ENCODE peak calls at places on chromosomes 3 and 15, in seven cellular contexts. Y is IMR-90, E is uterus, Z is A549, C is foreskin fibroblast, L is AG09309, F is breast epithelium. M is an unnamed sample.

GRCh38 chr3:13491206-13491974 is 11.3 kb downstream of the HDAC11 start:
- DNase-seq in C (no peak), Y (no peak), L (no peak), Z (no peak), F (no peak), E (no peak), M (no peak)

GRCh38 chr15:28944696-28945300 is 59.0 kb downstream of the APBA2 start:
- DNase-seq in L (no peak), Y (no peak), Z (no peak), C (no peak), F (no peak), E (no peak), M (peak)

GRCh38 chr3:87307805-87308204 is 31.4 kb upstream of the POU1F1 start:
- DNase-seq in F (no peak), E (no peak), C (no peak), L (no peak), Z (no peak), Y (no peak), M (no peak)

GRCh38 chr3:148102156-148102555 is 595.5 kb upstream of the AGTR1 start:
- DNase-seq in F (no peak), Z (no peak), E (no peak), Y (no peak), C (no peak), L (peak), M (no peak)

GRCh38 chr3:129016725-129017530 is 15.8 kb downstream of the EFCC1 start:
- DNase-seq in E (no peak), C (no peak), Y (peak), F (no peak), Z (no peak), L (no peak), M (no peak)

GRCh38 chr3:154244644-154245043 is 79.6 kb downstream of the DHX36 start:
- DNase-seq in F (no peak), Z (no peak), L (no peak), Y (peak), E (no peak), C (peak), M (no peak)

GRCh38 chr3:112043621-112044201 is 9.2 kb downstream of the TMPRSS7 start:
- DNase-seq in C (peak), Y (peak), Z (peak), E (peak), L (peak), F (peak), M (peak)

GRCh38 chr3:60948488-60948887 is 302.8 kb downstream of the FHIT start:
- DNase-seq in Z (no peak), Y (no peak), L (no peak), F (no peak), E (no peak), C (no peak), M (no peak)

GRCh38 chr15:33894193-33894592 is 74.1 kb upstream of the CHRM5 start:
- DNase-seq in C (no peak), L (no peak), F (no peak), Y (no peak), Z (no peak), E (no peak), M (no peak)

GRCh38 chr3:146896711-146897110 is 291.6 kb upstream of the PLSCR5 start:
- DNase-seq in Y (no peak), E (no peak), F (no peak), C (peak), Z (no peak), L (no peak), M (no peak)

GRCh38 chr3:32226875-32227500 is 11.5 kb upstream of the CMTM8 start:
- DNase-seq in Z (peak), F (no peak), Y (peak), E (no peak), C (peak), L (peak), M (no peak)

GRCh38 chr15:55992769-55993110 is 672 bp downstream of the NEDD4 start:
- DNase-seq in E (no peak), F (no peak), C (no peak), Z (no peak), L (peak), Y (peak), M (no peak)

GRCh38 chr15:55991841-55992768 is 1.3 kb downstream of the NEDD4 start:
- DNase-seq in Y (no peak), E (no peak), C (no peak), Z (no peak), L (no peak), F (no peak), M (no peak)

GRCh38 chr15:55990986-55991385 is 2.4 kb downstream of the NEDD4 start:
- DNase-seq in L (no peak), Y (no peak), F (no peak), Z (no peak), C (no peak), E (no peak), M (no peak)

GRCh38 chr15:55993804-55994539 is 560 bp upstream of the NEDD4 start:
- DNase-seq in C (peak), Y (peak), L (peak), Z (peak), E (no peak), F (no peak), M (no peak)

DNA sequence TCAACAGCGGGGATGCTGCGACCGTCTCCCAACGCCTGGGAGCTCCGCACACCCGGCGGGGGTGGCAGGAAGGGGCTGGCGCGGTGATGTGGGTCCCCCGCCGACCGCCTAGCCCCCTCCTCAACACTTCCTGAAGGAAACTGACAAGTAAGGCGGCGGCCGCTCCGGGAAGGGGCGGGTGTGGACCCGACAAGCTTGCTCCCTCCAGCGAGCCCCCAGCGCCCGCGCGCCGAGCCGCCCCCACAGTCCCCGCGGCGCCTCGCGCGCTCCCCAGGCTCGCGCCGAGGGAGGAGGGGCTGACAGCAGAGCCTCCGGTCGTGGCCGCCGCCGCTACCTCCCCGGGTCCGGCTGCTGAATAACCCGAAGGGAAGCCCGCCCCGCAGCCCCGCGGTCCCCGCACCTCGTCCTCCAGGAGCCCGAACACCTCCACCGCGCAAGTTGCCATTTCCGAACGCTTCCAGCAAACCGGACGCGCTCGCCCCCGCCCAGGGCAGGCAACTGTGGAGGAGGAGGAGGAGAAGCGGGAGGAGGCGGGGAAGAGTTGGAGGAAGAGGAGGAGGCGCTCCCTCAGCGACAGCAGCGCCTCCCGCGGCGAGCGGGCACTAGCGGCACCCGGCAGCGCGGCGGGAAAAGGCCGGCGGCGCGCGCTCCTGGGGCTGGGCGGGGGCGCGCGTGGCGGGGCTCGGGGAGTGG is at the start of gene NEDD4:
- DNase-seq in F (peak), L (peak), Y (peak), C (peak), E (peak), Z (peak), M (peak)
- TF ChIP-seq CTCF in F (no peak), L (peak), Y (peak), C (peak), E (peak), Z (peak), M (peak)

DNA sequence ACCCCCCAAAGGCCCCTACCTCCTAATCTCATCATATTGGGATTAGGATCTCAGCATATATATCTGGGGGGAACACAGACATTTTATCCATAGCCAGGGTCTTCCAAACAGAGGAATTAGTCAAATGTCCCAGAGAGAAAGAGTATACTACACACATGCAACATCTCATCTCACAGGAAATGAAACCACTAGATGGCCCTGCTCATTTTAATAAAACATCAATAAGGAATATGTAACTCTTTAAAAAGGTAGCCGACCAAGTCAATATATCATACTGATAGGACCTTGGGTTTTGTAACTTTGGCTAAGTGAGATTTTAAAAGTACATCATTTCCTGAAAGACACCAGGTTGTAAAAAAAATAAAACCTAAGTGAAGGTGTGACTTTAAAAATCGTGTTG is 45.6 kb upstream of the THSD4 start:
- DNase-seq in L (no peak), Y (no peak), F (no peak), E (no peak), Z (no peak), C (no peak), M (no peak)
- TF ChIP-seq CTCF in L (no peak), Y (no peak), F (no peak), E (no peak), Z (no peak), C (no peak), M (no peak)

DNA sequence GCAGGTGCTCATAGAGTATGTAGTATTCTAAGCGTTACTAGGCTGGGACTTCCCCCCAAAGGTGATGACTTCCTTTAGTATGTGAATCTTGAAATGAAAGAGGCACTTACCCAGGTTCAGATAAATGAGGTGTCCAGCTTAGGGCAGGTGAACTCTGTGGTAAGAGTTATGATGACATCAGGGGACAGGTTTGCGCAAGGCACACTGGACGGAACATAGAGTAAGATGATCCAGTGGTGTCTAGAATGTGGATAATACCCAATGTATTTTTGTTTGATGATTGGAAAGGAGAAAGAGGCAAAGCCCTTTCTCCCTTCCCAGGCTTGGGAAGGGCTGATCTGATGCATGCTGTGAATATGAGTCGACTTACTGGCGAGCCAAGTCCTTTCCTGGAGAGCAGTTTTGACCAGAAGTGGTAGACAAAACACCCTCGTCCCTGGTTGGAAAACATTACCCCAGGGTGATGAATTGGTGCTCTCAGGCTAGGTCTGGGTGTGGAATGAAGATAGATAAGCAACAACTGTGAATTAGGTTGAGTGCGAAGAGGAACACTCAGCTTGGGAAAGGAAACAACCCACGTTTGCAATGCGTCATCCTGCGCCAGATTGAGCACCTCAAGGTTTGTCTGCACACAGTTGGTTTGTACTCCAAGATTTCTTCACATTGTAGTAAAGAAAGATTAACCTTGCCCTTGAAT is 124.2 kb downstream of the GHSR start:
- DNase-seq in C (no peak), F (no peak), E (no peak), Z (peak), L (no peak), Y (peak), M (no peak)
- TF ChIP-seq CTCF in C (no peak), F (no peak), E (no peak), Z (no peak), L (no peak), Y (no peak), M (no peak)

DNA sequence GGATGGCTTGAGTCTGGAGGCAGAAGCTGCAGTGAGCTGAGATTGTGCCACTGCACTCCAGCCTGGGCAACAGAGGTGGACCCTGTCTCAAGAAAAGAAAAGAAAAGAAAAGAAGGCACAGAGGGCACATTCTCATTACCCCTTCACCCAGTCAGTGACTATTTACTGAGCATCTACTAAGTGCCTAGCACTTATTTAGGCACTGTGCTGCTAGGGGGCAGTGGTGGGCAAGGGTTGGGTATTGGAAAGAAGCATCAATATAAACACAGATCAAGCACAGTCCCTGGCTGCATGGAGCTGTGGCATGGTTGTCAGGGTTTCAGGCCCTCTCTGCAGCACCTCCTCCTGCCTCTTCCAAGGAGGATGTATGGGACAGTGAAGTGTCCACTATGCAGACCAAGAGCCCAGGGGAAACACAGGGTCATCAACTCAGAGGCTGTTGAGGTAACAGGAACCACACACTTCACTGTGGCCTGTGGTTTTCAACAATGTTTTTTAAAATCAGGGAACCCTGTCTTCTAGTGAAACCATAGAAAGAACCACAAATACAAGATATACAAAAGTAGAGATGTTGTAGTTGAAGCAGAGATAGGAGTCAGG is 138.5 kb downstream of the RAB11A start:
- DNase-seq in C (no peak), Z (no peak), F (no peak), L (no peak), Y (no peak), E (no peak), M (no peak)
- TF ChIP-seq CTCF in C (no peak), Z (no peak), F (no peak), L (no peak), Y (no peak), E (no peak), M (no peak)

DNA sequence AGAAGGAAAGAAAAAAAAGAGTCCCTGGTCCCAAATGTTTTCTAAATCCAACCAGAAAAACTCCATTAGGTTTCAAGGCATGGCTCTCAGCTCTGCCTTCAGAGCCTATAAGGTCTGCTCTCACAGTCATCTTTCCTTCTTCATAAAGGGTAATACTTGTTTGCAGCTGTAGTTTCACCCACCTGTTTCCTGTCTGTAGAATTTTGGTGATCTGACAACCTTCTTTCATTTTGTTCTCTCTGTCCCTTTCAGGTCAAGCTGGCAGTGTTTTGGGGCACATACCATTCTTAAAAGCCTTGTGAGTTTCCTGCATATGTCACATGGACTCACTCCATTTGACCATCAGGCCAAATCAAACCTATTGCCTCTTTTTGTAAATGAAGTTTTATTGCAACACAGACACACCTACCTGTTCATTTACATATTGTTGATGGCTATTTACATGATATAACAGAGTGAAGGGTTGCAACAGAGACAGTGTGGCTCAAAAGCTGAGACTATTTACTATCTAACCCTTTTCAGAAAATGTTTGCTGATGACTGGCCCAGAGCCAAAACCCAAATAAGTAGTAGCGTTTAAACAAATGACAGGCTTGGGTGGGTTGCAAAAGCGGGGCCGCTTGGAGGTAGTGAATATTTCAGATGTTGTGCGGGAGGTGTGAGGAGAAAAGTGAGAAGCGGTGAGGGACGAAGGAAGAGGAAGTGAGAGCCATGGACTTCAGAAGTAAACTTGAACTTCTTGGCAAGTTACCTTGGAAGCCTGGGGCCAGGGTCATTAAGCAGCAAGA is 292.7 kb upstream of the PROK2 start:
- DNase-seq in Z (no peak), F (no peak), L (no peak), C (no peak), Y (no peak), E (no peak), M (no peak)
- TF ChIP-seq CTCF in Z (no peak), F (no peak), L (no peak), C (no peak), Y (no peak), E (no peak), M (no peak)

M was measured in pancreas.